ENCODE peak calls at places on chromosome 12, in four cellular contexts. C is breast epithelium, T is choroid plexus epithelial cell, R is fibroblast of the aortic adventitia. L is an unnamed sample.

GRCh38 chr12:9763025-9763424 is 2.3 kb upstream of the CD69 start:
- DNase-seq in T (no peak), R (no peak), C (no peak), L (no peak)

GRCh38 chr12:751828-752672 is at the start of gene WNK1:
- DNase-seq in C (peak; percentile 98), T (peak; percentile 99), R (peak; percentile 99), L (peak; percentile 93)

GRCh38 chr12:100142851-100143559 is at the start of gene BLTP3B:
- DNase-seq in R (peak; percentile 63), C (peak; percentile 89), T (peak; percentile 77), L (peak; percentile 44)

GRCh38 chr12:53688134-53688533 is 12.3 kb upstream of the ATP5MC2 start:
- DNase-seq in C (no peak), T (no peak), R (no peak), L (no peak)

GRCh38 chr12:98106201-98106600 is 409.2 kb upstream of the TMPO start:
- DNase-seq in R (no peak), T (no peak), C (no peak), L (no peak)

GRCh38 chr12:101490286-101490920 is 15.3 kb downstream of the SPIC start:
- DNase-seq in C (no peak), R (no peak), T (peak; percentile 80), L (no peak)

GRCh38 chr12:26195250-26195640 is at the start of gene SSPN:
- DNase-seq in T (peak; percentile 75), R (peak; percentile 63), C (peak; percentile 38), L (peak; percentile 7)

GRCh38 chr12:124518051-124518932 is 49.1 kb downstream of the NCOR2 start:
- DNase-seq in T (peak; percentile 99), C (peak; percentile 99), R (peak; percentile 100), L (peak; percentile 40)

GRCh38 chr12:34373926-34374325 is 351.6 kb downstream of the ALG10 start:
- DNase-seq in C (no peak), T (no peak), R (no peak), L (no peak)

GRCh38 chr12:71440393-71441349 is 1.1 kb downstream of the LGR5 start:
- DNase-seq in T (peak; percentile 7), C (no peak), R (no peak), L (no peak)

GRCh38 chr12:647713-648085 is 15.5 kb downstream of the NINJ2 start:
- DNase-seq in T (no peak), C (no peak), R (no peak), L (no peak)

GRCh38 chr12:69886715-69887114 is 61.7 kb downstream of the MYRFL start:
- DNase-seq in T (no peak), C (no peak), R (no peak), L (no peak)

GRCh38 chr12:47602330-47602729 is 103.5 kb downstream of the RPAP3 start:
- DNase-seq in R (peak; percentile 83), T (peak; percentile 47), C (no peak), L (no peak)

GRCh38 chr12:53757095-53757770 is 5.5 kb upstream of the CISTR start:
- DNase-seq in R (peak; percentile 58), C (peak; percentile 55), T (peak; percentile 78), L (no peak)

GRCh38 chr12:75722714-75723200 is 211.3 kb upstream of the KRR1 start:
- DNase-seq in T (peak; percentile 92), R (peak; percentile 94), C (peak; percentile 77), L (no peak)

GRCh38 chr12:75724913-75725312 is 213.5 kb upstream of the KRR1 start:
- DNase-seq in T (peak; percentile 75), R (peak; percentile 97), C (no peak), L (no peak)

GRCh38 chr12:75728826-75729225 is 217.4 kb upstream of the KRR1 start:
- DNase-seq in R (no peak), T (no peak), C (no peak), L (no peak)

GRCh38 chr12:75727577-75727976 is 216.2 kb upstream of the KRR1 start:
- DNase-seq in C (no peak), R (no peak), T (peak; percentile 32), L (no peak)

DNA sequence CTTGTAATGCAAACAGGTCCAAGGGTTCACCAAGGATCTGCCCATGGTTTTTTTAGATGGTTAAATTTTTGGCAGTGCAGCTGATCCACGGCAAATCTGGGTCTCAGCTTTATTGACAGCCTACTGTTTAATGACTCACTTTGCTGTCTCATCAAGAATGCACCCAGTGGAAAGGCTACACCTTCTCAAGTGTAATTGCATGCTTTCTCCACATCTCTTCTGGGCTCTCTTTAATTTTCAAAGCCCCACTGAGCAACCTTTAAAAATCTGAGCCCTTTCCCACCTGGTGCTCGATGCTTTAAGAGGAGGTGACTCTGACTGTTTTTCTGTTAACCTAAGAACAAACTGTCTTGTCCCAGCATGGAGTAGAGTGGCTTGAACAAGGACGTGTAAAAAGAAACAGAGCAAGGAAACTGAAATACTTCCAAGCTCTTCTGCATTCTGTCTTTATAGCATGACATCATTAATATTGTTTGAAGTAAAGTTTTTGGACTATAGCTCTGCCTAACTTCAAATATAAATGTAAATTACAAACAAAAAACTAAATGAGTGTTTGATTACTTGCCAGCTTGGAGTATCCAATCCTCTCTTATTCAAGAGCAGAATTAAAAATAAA is 214.2 kb upstream of the KRR1 start:
- DNase-seq in C (no peak), R (peak; percentile 75), T (peak; percentile 81), L (no peak)
- TF ChIP-seq CTCF in C (no peak), R (no peak), T (peak; percentile 34), L (peak; percentile 64)

DNA sequence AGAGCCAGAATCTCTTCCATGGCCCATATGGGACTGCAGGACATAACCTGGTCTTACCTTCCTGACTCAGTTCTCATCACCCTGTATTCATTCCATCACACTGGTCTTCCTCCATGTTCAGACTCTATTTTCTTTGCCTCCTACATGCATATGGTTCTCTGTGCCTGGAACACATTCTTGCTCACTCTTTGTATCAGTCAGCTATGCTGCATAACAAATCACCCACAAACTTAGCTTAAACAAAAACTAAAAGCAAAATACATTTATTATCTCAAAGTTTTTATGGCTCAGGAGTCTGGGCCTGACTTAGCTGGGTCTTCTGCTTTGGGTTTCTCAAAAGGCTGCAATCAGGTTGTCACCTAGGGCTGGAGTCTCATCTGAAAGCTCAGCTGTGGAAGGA is 712.6 kb upstream of the TBX3 start:
- DNase-seq in R (no peak), T (no peak), C (no peak), L (no peak)
- TF ChIP-seq CTCF in R (no peak), T (no peak), C (no peak), L (no peak)

GRCh38 chr12:105205322-105206048 is 30.5 kb downstream of the APPL2 start:
- DNase-seq in R (no peak), T (no peak), C (no peak), L (no peak)
- TF ChIP-seq CTCF in R (no peak), T (no peak), C (no peak), L (no peak)

DNA sequence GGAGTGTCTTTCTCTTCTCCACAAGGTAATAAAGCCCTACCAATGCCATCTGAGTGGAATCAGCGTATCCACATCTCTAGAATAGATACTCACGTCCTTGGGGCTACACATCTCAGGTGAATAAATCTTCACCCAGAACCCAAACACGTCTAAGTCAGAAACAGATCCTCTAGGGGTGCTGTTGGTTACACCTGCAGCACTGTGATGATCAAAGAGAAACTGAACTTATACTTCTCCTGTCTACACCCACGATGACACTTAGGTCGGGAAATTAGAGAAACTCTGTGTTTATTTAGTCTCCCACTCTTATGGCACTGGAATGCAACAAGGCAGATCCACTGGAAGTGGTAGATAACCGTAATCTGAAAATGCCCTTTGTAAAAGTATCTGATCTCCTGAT is 46.2 kb downstream of the WIF1 start:
- DNase-seq in C (no peak), R (no peak), T (no peak), L (no peak)
- TF ChIP-seq CTCF in C (no peak), R (no peak), T (no peak), L (no peak)

GRCh38 chr12:105278043-105278697 is 42.2 kb upstream of the APPL2 start:
- DNase-seq in R (peak; percentile 49), T (peak; percentile 56), C (no peak), L (no peak)
- TF ChIP-seq CTCF in R (peak; percentile 45), T (peak; percentile 52), C (no peak), L (no peak)

GRCh38 chr12:5170894-5171293 is 127.2 kb downstream of the KCNA5 start:
- DNase-seq in T (no peak), C (no peak), R (no peak), L (no peak)

GRCh38 chr12:5168148-5168547 is 124.5 kb downstream of the KCNA5 start:
- DNase-seq in C (no peak), T (no peak), R (no peak), L (no peak)

GRCh38 chr12:5173511-5174011 is 129.9 kb downstream of the KCNA5 start:
- DNase-seq in R (no peak), C (peak; percentile 22), T (no peak), L (no peak)

GRCh38 chr12:5172886-5173285 is 129.2 kb downstream of the KCNA5 start:
- DNase-seq in R (no peak), T (no peak), C (no peak), L (no peak)

GRCh38 chr12:5171701-5172100 is 128.0 kb downstream of the KCNA5 start:
- DNase-seq in T (peak; percentile 34), R (peak; percentile 50), C (no peak), L (no peak)
- TF ChIP-seq CTCF in T (peak; percentile 49), R (peak; percentile 51), C (peak; percentile 43), L (peak; percentile 62)

GRCh38 chr12:4894019-4894418 is 15.7 kb upstream of the KCNA1 start:
- DNase-seq in T (no peak), R (no peak), C (no peak), L (no peak)

GRCh38 chr12:4900327-4900726 is 9.4 kb upstream of the KCNA1 start:
- DNase-seq in C (no peak), T (peak; percentile 9), R (peak; percentile 49), L (no peak)

GRCh38 chr12:4899361-4899760 is 10.3 kb upstream of the KCNA1 start:
- DNase-seq in T (no peak), R (peak; percentile 7), C (no peak), L (no peak)
- TF ChIP-seq CTCF in T (no peak), R (peak; percentile 27), C (no peak), L (no peak)